ENCODE peak calls at places on chromosome 1, in four cellular contexts. One of them, this sample, is unnamed.

GRCh38 chr1:68384321-68384813 is 65.4 kb downstream of the RPE65 start:
- DNase-seq in neural progenitor cell: no peak
- DNase-seq in PC-3: peak; percentile 98
- DNase-seq in HCT116: peak; percentile 99
- DNase-seq in this sample: no peak

GRCh38 chr1:168454211-168454815 is 89.5 kb downstream of the XCL2 start:
- DNase-seq in neural progenitor cell: no peak
- DNase-seq in PC-3: peak; percentile 46
- DNase-seq in HCT116: no peak
- DNase-seq in this sample: no peak

GRCh38 chr1:54543729-54544496 is 4.1 kb upstream of the ACOT11 start:
- DNase-seq in HCT116: no peak
- DNase-seq in PC-3: no peak
- DNase-seq in neural progenitor cell: no peak
- DNase-seq in this sample: no peak

GRCh38 chr1:21902378-21903012 is 34.6 kb downstream of the HSPG2 start:
- DNase-seq in HCT116: no peak
- DNase-seq in PC-3: no peak
- DNase-seq in neural progenitor cell: peak; percentile 40
- DNase-seq in this sample: no peak

GRCh38 chr1:17084787-17085186 is 31.0 kb upstream of the SDHB start:
- DNase-seq in PC-3: no peak
- DNase-seq in HCT116: no peak
- DNase-seq in neural progenitor cell: no peak
- DNase-seq in this sample: no peak

GRCh38 chr1:79988401-79988800 is 981.9 kb upstream of the ADGRL4 start:
- DNase-seq in PC-3: no peak
- DNase-seq in neural progenitor cell: no peak
- DNase-seq in HCT116: no peak
- DNase-seq in this sample: no peak

GRCh38 chr1:153560241-153560640 is 5.4 kb downstream of the S100A2 start:
- DNase-seq in HCT116: no peak
- DNase-seq in neural progenitor cell: no peak
- DNase-seq in PC-3: no peak
- DNase-seq in this sample: no peak

GRCh38 chr1:116182019-116182714 is 71.0 kb downstream of the MAB21L3 start:
- DNase-seq in HCT116: no peak
- DNase-seq in neural progenitor cell: no peak
- DNase-seq in PC-3: no peak
- DNase-seq in this sample: no peak

GRCh38 chr1:93681549-93682412 is at the start of gene BCAR3:
- DNase-seq in neural progenitor cell: peak; percentile 86
- DNase-seq in HCT116: no peak
- DNase-seq in PC-3: peak; percentile 80
- DNase-seq in this sample: no peak

GRCh38 chr1:236066828-236067386 is 2.0 kb upstream of the NID1 start:
- DNase-seq in PC-3: no peak
- DNase-seq in neural progenitor cell: no peak
- DNase-seq in HCT116: no peak
- DNase-seq in this sample: peak; percentile 57

GRCh38 chr1:53365405-53366063 is 37.7 kb upstream of the LRP8 start:
- DNase-seq in neural progenitor cell: no peak
- DNase-seq in HCT116: no peak
- DNase-seq in PC-3: no peak
- DNase-seq in this sample: no peak

GRCh38 chr1:25651824-25652741 is 35.5 kb downstream of the MAN1C1 start:
- DNase-seq in PC-3: no peak
- DNase-seq in neural progenitor cell: no peak
- DNase-seq in HCT116: no peak
- DNase-seq in this sample: no peak

GRCh38 chr1:227546055-227546454 is 17.3 kb upstream of the ZNF678 start:
- DNase-seq in PC-3: no peak
- DNase-seq in neural progenitor cell: no peak
- DNase-seq in HCT116: no peak
- DNase-seq in this sample: no peak

GRCh38 chr1:240170245-240170644 is 78.6 kb downstream of the FMN2 start:
- DNase-seq in HCT116: no peak
- DNase-seq in PC-3: no peak
- DNase-seq in neural progenitor cell: no peak
- DNase-seq in this sample: no peak

GRCh38 chr1:10607228-10607627 is 132.5 kb downstream of the PEX14 start:
- DNase-seq in PC-3: no peak
- DNase-seq in HCT116: no peak
- DNase-seq in neural progenitor cell: no peak
- DNase-seq in this sample: no peak

GRCh38 chr1:84712288-84712874 is 22.1 kb upstream of the SSX2IP start:
- DNase-seq in HCT116: no peak
- DNase-seq in neural progenitor cell: no peak
- DNase-seq in PC-3: peak; percentile 84
- DNase-seq in this sample: no peak

GRCh38 chr1:76713535-76713934 is 153.7 kb upstream of the ST6GALNAC5 start:
- DNase-seq in HCT116: no peak
- DNase-seq in PC-3: no peak
- DNase-seq in neural progenitor cell: no peak
- DNase-seq in this sample: no peak

GRCh38 chr1:13642306-13643004 is 57.5 kb upstream of the PRDM2 start:
- DNase-seq in PC-3: no peak
- DNase-seq in neural progenitor cell: no peak
- DNase-seq in HCT116: no peak
- DNase-seq in this sample: peak; percentile 32

GRCh38 chr1:21175324-21175669 is 1.4 kb downstream of the EIF4G3 start:
- DNase-seq in PC-3: peak; percentile 27
- DNase-seq in neural progenitor cell: no peak
- DNase-seq in HCT116: no peak
- DNase-seq in this sample: peak; percentile 30

GRCh38 chr1:179288977-179289376 is 4.6 kb upstream of the SOAT1 start:
- DNase-seq in PC-3: no peak
- DNase-seq in neural progenitor cell: no peak
- DNase-seq in HCT116: no peak
- DNase-seq in this sample: no peak

GRCh38 chr1:243841507-243841906 is 8.5 kb downstream of the AKT3 start:
- DNase-seq in PC-3: no peak
- DNase-seq in neural progenitor cell: no peak
- DNase-seq in HCT116: no peak
- DNase-seq in this sample: no peak

GRCh38 chr1:154326546-154327465 is 1.5 kb downstream of the ATP8B2 start:
- DNase-seq in PC-3: peak; percentile 62
- DNase-seq in HCT116: no peak
- DNase-seq in neural progenitor cell: no peak
- DNase-seq in this sample: peak; percentile 50

GRCh38 chr1:24779689-24780464 is 34.6 kb downstream of the CLIC4 start:
- DNase-seq in PC-3: no peak
- DNase-seq in HCT116: no peak
- DNase-seq in neural progenitor cell: no peak
- DNase-seq in this sample: no peak

GRCh38 chr1:228734881-228735801 is at the start of gene RHOU:
- DNase-seq in PC-3: peak; percentile 34
- DNase-seq in HCT116: peak; percentile 12
- DNase-seq in neural progenitor cell: peak; percentile 88
- DNase-seq in this sample: peak; percentile 70

GRCh38 chr1:211574705-211575104 is 4.3 kb downstream of the SLC30A1 start:
- DNase-seq in neural progenitor cell: no peak
- DNase-seq in HCT116: no peak
- DNase-seq in PC-3: peak; percentile 58
- DNase-seq in this sample: no peak

GRCh38 chr1:156851779-156852413 is 7.0 kb downstream of the INSRR start:
- DNase-seq in HCT116: no peak
- DNase-seq in neural progenitor cell: no peak
- DNase-seq in PC-3: no peak
- DNase-seq in this sample: no peak

DNA sequence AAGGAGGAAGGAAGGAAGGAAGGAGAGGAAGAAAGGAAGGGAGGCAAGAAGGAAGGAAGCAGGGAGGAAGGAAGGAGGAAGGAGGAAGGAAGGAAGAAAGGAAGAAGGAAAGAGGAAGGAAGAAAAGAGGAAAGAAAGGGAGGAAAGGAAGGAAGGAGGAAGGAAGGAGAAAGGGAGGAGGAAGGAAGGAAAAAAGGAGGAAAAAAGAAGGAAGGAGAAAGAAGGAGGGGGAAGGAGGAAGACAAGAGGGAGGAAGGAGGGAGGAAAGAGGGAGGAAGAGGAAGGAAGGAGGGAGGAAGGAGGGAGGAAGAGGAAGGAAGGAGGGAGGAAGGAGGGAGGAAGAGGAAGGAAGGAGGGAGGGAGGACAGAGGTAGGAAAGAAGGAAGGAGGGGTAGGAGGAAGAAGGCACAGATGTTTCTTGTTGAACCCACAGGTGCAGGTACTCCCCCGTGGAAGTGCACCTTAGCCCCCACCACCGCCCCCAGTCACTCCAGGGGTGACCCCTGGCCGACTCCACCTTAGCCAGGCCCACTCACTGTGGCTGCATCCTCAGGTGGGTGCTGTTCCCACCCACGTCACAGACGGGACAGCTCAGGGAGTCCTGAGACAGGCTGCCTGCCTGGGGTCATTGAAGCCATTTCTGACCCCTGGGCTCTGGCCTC is 57.9 kb upstream of the TTC34 start:
- DNase-seq in HCT116: no peak
- DNase-seq in neural progenitor cell: no peak
- DNase-seq in PC-3: no peak
- DNase-seq in this sample: no peak
- H3K27me3 ChIP-seq in HCT116: peaks cover 3% of the 10 kb centered on the region
- H3K27me3 ChIP-seq in neural progenitor cell: no peaks in the 10 kb centered on the region
- H3K27me3 ChIP-seq in PC-3: peaks cover 93% of the 10 kb centered on the region
- H3K27me3 ChIP-seq in this sample: peaks cover 91% of the 10 kb centered on the region

DNA sequence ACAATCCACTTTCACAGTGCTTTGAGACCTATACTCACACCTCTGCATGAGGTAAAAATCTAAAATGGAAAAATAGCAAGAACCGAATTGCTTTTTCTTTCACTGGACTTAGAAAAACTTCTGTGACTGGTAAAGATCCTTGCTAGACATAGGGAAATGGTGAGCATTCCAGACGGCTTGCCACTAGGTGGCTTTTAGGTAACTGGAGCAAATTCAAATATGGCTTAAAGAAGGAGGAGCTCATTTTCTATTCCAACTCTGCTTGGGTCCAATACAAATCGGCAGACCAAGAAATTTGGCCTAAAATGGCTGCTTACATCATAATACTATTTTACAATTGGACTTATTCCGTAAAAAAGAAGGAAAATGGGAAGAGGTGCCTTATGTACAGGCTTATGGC is 977.9 kb downstream of the ADGRL2 start:
- DNase-seq in HCT116: no peak
- DNase-seq in PC-3: peak; percentile 54
- DNase-seq in neural progenitor cell: peak; percentile 4
- DNase-seq in this sample: no peak
- TF ChIP-seq EZH2 in HCT116: no peak
- TF ChIP-seq EZH2 in PC-3: no peak
- TF ChIP-seq EZH2 in neural progenitor cell: no peak
- TF ChIP-seq EZH2 in this sample: no peak

GRCh38 chr1:200038987-200039848 is 11.7 kb downstream of the NR5A2 start:
- DNase-seq in neural progenitor cell: peak; percentile 82
- DNase-seq in HCT116: peak; percentile 10
- DNase-seq in PC-3: peak; percentile 71
- DNase-seq in this sample: peak; percentile 46
- H3K27me3 ChIP-seq in neural progenitor cell: peaks cover 100% of the 10 kb centered on the region
- H3K27me3 ChIP-seq in HCT116: no peaks in the 10 kb centered on the region
- H3K27me3 ChIP-seq in PC-3: peaks cover 79% of the 10 kb centered on the region
- H3K27me3 ChIP-seq in this sample: peaks cover 93% of the 10 kb centered on the region

GRCh38 chr1:39288735-39289465 is 84.4 kb downstream of the MACF1 start:
- DNase-seq in HCT116: no peak
- DNase-seq in PC-3: no peak
- DNase-seq in neural progenitor cell: no peak
- DNase-seq in this sample: no peak
- TF ChIP-seq EZH2 in HCT116: no peak
- TF ChIP-seq EZH2 in PC-3: no peak
- TF ChIP-seq EZH2 in neural progenitor cell: no peak
- TF ChIP-seq EZH2 in this sample: no peak

GRCh38 chr1:205456868-205457724 is 1.3 kb upstream of the BLACAT1 start:
- DNase-seq in neural progenitor cell: peak; percentile 93
- DNase-seq in PC-3: no peak
- DNase-seq in HCT116: no peak
- DNase-seq in this sample: no peak
- H3K27me3 ChIP-seq in neural progenitor cell: peaks cover 3% of the 10 kb centered on the region
- H3K27me3 ChIP-seq in PC-3: peaks cover 84% of the 10 kb centered on the region
- H3K27me3 ChIP-seq in HCT116: peaks cover 11% of the 10 kb centered on the region
- H3K27me3 ChIP-seq in this sample: peaks cover 93% of the 10 kb centered on the region

GRCh38 chr1:207910678-207911354 is at the start of gene CD34:
- DNase-seq in neural progenitor cell: peak; percentile 71
- DNase-seq in HCT116: no peak
- DNase-seq in PC-3: no peak
- DNase-seq in this sample: no peak
- TF ChIP-seq EZH2 in neural progenitor cell: peak; percentile 66
- TF ChIP-seq EZH2 in HCT116: no peak
- TF ChIP-seq EZH2 in PC-3: peak; percentile 41
- TF ChIP-seq EZH2 in this sample: no peak

DNA sequence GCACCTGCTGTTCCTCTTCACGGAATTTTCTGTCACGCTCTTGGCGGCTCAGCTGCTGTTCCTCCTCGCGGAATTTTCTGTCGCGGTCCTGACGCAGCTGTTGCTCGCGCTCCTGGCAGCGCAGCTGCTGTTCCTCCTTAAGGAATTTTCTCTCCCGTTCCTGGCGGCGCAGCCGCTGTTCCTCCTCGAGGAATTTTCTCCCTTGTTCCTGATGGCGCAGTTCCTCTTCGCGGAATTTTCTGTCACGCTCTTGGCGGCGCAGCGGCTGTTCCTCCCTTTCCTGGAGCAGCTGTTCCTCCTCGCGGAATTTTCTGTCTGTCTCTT is 6.4 kb downstream of the TCHH start:
- DNase-seq in HCT116: no peak
- DNase-seq in PC-3: no peak
- DNase-seq in neural progenitor cell: no peak
- DNase-seq in this sample: no peak
- H3K27me3 ChIP-seq in HCT116: peaks cover 65% of the 10 kb centered on the region
- H3K27me3 ChIP-seq in PC-3: peaks cover 98% of the 10 kb centered on the region
- H3K27me3 ChIP-seq in neural progenitor cell: peaks cover 99% of the 10 kb centered on the region
- H3K27me3 ChIP-seq in this sample: peaks cover 33% of the 10 kb centered on the region

GRCh38 chr1:6241887-6242740 is 1.9 kb upstream of the HES3 start:
- DNase-seq in neural progenitor cell: peak; percentile 91
- DNase-seq in HCT116: no peak
- DNase-seq in PC-3: no peak
- DNase-seq in this sample: no peak
- TF ChIP-seq EZH2 in neural progenitor cell: peak; percentile 52
- TF ChIP-seq EZH2 in HCT116: no peak
- TF ChIP-seq EZH2 in PC-3: peak; percentile 93
- TF ChIP-seq EZH2 in this sample: peak; percentile 98

DNA sequence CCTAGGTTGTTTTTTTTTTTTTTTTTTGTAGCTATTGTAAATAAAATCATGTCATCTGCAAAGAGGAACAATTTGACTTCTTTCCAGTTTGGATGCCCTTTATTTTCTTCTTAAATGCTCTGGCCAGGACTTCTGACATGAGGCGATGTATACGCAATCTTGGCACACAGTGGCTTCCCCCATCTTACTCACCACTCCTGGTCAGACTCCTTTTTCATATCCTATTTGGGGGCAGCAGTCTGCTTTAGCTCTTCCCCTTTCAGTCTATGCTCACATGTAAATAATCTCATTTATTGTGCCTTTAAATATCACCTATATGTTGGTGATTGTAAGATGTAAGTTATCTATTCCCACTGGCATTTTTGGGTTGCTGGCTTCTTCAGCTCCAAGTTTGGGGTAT is 56.1 kb downstream of the SLAMF6 start:
- DNase-seq in HCT116: no peak
- DNase-seq in neural progenitor cell: no peak
- DNase-seq in PC-3: no peak
- DNase-seq in this sample: no peak
- H3K27me3 ChIP-seq in HCT116: no peaks in the 10 kb centered on the region
- H3K27me3 ChIP-seq in neural progenitor cell: no peaks in the 10 kb centered on the region
- H3K27me3 ChIP-seq in PC-3: peaks cover 67% of the 10 kb centered on the region
- H3K27me3 ChIP-seq in this sample: no peaks in the 10 kb centered on the region